ENCODE peak calls at places on chromosomes 13 and 19, in seven cellular contexts. A is WTC11, I is HCT116, Z is HepG2, Q is HEK293T, P is GM12878, O is K562. W is an unnamed sample.
A peak's percentile ranks its signal among the peaks of the same experiment; 100 is the strongest.

GRCh38 chr19:43858174-43858573 is 31.1 kb downstream of the ZNF283 start:
- DNase-seq in A (no peak), I (no peak), Z (no peak), Q (no peak), P (no peak), O (no peak), W (no peak)

GRCh38 chr19:4362038-4362828 is 18.9 kb downstream of the MPND start:
- DNase-seq in A (no peak), I (no peak), Z (no peak), Q (no peak), P (no peak), O (no peak), W (peak; percentile 58)

GRCh38 chr13:71320452-71320851 is 546.6 kb downstream of the DACH1 start:
- DNase-seq in A (peak; percentile 16), I (no peak), Z (peak; percentile 24), Q (peak; percentile 68), P (no peak), O (no peak), W (no peak)

GRCh38 chr13:31965361-31966066 is 66.1 kb upstream of the FRY start:
- DNase-seq in A (no peak), I (no peak), Z (no peak), Q (no peak), P (peak; percentile 84), O (no peak), W (no peak)

GRCh38 chr13:30895773-30896172 is 10.3 kb upstream of the MEDAG start:
- DNase-seq in A (no peak), I (no peak), Z (no peak), Q (no peak), P (no peak), O (no peak), W (no peak)

GRCh38 chr19:19062454-19063182 is 1.2 kb upstream of the SLC25A42 start:
- DNase-seq in A (no peak), I (no peak), Z (peak; percentile 30), Q (no peak), P (no peak), O (no peak), W (no peak)

GRCh38 chr13:100547805-100548204 is 40.8 kb downstream of the GGACT start:
- DNase-seq in A (no peak), I (no peak), Z (no peak), Q (no peak), P (no peak), O (no peak), W (no peak)

GRCh38 chr19:49554701-49555181 is 25.6 kb downstream of the NOSIP start:
- DNase-seq in A (no peak), I (no peak), Z (no peak), Q (no peak), P (no peak), O (no peak), W (no peak)

GRCh38 chr19:32129141-32129540 is 216.3 kb upstream of the ZNF507 start:
- DNase-seq in A (no peak), I (no peak), Z (no peak), Q (no peak), P (no peak), O (no peak), W (no peak)

GRCh38 chr19:13881231-13881691 is 4.3 kb downstream of the NANOS3 start:
- DNase-seq in A (peak; percentile 73), I (no peak), Z (peak; percentile 45), Q (no peak), P (no peak), O (no peak), W (peak; percentile 38)

GRCh38 chr19:1133471-1133929 is 29.7 kb downstream of the GPX4 start:
- DNase-seq in A (peak; percentile 74), I (peak; percentile 34), Z (no peak), Q (peak; percentile 42), P (peak; percentile 79), O (peak; percentile 69), W (no peak)

DNA sequence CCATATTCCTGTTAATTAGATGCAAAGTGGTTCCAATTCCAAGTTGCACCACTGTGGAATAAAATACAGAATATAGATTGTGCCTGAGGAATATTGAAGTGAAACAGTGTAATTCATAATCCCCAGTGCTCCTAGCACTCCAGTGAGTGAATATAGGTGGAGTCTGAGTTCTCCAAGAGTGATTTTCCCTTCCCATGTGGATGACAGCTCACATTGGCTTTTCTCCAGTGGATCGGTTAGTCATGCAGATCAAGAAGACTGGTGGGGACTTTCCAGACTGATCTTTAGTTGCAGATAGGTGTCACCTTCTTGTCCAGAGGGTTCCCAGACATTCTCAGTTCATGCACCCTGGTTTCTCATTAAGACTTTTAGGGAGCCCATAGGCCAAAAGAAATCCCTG is 47.8 kb downstream of the SPATA13 start:
- DNase-seq in A (no peak), I (peak; percentile 28), Z (no peak), Q (no peak), P (no peak), O (no peak), W (no peak)
- TF ChIP-seq SP1 in A (no peak), I (peak; percentile 17), Z (no peak), Q (no peak), P (no peak), O (no peak), W (no peak)

GRCh38 chr13:99335603-99336002 is 28.4 kb upstream of the GPR183 start:
- DNase-seq in A (no peak), I (no peak), Z (no peak), Q (no peak), P (peak; percentile 78), O (no peak), W (no peak)
- TF ChIP-seq SP1 in A (no peak), I (no peak), Z (no peak), Q (no peak), P (no peak), O (no peak), W (no peak)

DNA sequence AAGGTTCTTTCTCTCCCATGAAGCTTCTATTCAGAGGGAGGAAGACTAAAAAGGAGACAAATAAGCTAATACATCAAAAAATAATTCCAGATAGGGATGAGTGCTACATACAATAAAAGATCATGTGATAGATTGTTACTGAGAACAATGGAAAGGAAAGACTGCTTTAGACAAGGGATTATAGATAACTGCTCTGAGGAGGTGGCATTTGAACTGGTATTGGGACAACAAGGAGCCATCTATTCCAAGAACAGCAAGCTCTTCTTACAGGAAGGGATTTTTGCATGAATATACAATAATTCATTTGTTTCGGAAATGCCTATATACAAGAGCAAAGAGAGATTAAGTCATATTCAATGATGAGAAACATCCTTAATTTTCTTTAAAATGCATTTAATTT is 540.5 kb upstream of the KLF12 start:
- DNase-seq in A (no peak), I (no peak), Z (no peak), Q (no peak), P (no peak), O (no peak), W (no peak)
- TF ChIP-seq SP1 in A (no peak), I (no peak), Z (no peak), Q (no peak), P (no peak), O (no peak), W (no peak)

DNA sequence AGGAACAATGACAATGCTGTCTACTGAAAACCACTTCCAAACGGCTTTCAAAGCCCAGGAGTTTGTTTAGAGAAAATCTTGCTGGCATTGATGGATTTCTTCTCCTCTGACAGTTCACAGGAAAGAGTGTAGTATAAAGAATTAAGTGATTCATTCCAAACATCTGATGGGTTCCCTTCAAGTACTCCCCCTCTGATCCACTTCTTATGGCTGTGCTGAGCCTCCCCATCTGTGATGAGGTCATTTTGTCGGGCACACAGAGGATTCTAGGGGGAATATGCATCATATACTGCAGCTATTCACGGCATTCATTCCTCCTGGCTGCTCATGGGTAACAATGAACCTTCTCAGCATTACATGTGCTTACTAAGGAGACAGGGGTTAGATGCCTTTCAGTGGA is 107.9 kb downstream of the RGCC start:
- DNase-seq in A (no peak), I (no peak), Z (peak; percentile 24), Q (no peak), P (no peak), O (no peak), W (no peak)
- TF ChIP-seq SP1 in A (no peak), I (no peak), Z (no peak), Q (no peak), P (no peak), O (no peak), W (no peak)

GRCh38 chr13:109666656-109667448 is 119.5 kb downstream of the IRS2 start:
- DNase-seq in A (no peak), I (no peak), Z (no peak), Q (no peak), P (no peak), O (no peak), W (no peak)
- TF ChIP-seq SP1 in A (no peak), I (no peak), Z (no peak), Q (no peak), P (no peak), O (no peak), W (no peak)

GRCh38 chr19:39306075-39306474 is 9.9 kb downstream of the IFNL1 start:
- DNase-seq in A (no peak), I (no peak), Z (no peak), Q (no peak), P (no peak), O (no peak), W (no peak)
- TF ChIP-seq SP1 in A (no peak), I (no peak), Z (no peak), Q (no peak), P (no peak), O (no peak), W (no peak)

DNA sequence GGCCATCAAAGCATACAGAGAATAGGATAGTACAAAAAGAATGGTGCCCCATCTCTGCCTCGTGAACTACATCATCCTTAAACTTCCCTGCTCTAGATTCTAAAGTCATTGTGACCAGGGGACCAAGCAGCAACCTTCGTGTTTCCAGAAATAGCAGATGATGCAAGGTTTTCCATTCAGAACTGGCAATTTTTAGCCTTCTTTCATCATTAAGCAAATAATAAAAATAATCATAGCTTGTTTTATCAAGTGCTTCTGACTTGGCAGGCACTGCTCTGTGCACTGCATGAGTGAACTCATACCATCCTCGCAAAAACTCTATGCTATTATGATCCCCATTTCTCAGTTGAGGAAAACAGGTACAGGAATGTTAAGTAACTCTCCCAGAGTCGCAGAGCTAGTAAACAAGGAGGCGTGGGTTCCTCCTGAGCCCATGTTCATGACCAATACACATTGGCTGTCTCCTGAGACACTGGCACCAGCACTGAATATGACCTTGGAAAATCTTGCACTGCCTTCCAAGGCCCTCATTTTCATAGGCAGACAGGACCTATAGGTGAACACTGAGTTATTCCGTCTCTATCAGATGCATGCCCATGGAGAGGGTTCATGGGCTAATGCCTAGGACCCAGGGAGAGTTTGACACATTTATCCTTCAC is 504.6 kb downstream of the RFC3 start:
- DNase-seq in A (no peak), I (no peak), Z (no peak), Q (no peak), P (no peak), O (no peak), W (no peak)
- TF ChIP-seq SP1 in A (no peak), I (no peak), Z (no peak), Q (no peak), P (no peak), O (no peak), W (no peak)